ENCODE peak calls at places on chromosomes 4 and X, in eight cellular contexts. T, S, R, F, D, K, Q and P are unnamed samples.

GRCh38 chrX:148609766-148610698 is 109.6 kb downstream of the AFF2 start:
- DNase-seq in T (peak), S (no peak), R (no peak), F (no peak), D (no peak), K (no peak), Q (peak), P (peak)

GRCh38 chrX:22366866-22367265 is 94.2 kb downstream of the CBLL2 start:
- DNase-seq in T (peak), S (no peak), R (no peak), F (no peak), D (no peak), K (no peak), Q (no peak), P (no peak)

GRCh38 chrX:129115104-129115503 is 408.2 kb downstream of the SMARCA1 start:
- DNase-seq in T (no peak), S (no peak), R (no peak), F (peak), D (peak), K (no peak), Q (peak), P (peak)

GRCh38 chr4:73676881-73677323 is 56.7 kb upstream of the RASSF6 start:
- DNase-seq in T (peak), S (no peak), R (no peak), F (peak), D (peak), K (no peak), Q (no peak), P (peak)

GRCh38 chr4:183915976-183916375 is 10.9 kb downstream of the STOX2 start:
- DNase-seq in T (no peak), S (no peak), R (no peak), F (no peak), D (no peak), K (no peak), Q (no peak), P (no peak)

GRCh38 chr4:83536649-83537352 is 893 bp downstream of the GPAT3 start:
- DNase-seq in T (peak), S (no peak), R (no peak), F (no peak), D (no peak), K (no peak), Q (no peak), P (no peak)

GRCh38 chr4:184306949-184307348 is 89.3 kb upstream of the ENPP6 start:
- DNase-seq in T (peak), S (no peak), R (no peak), F (no peak), D (peak), K (no peak), Q (no peak), P (peak)

GRCh38 chr4:36394352-36394903 is 113.0 kb downstream of the DTHD1 start:
- DNase-seq in T (no peak), S (no peak), R (peak), F (no peak), D (no peak), K (no peak), Q (no peak), P (peak)

GRCh38 chr4:88240297-88240714 is 44.1 kb downstream of the PPM1K start:
- DNase-seq in T (no peak), S (no peak), R (no peak), F (peak), D (no peak), K (no peak), Q (peak), P (no peak)

GRCh38 chrX:2498781-2499302 is 1.9 kb downstream of the DHRSX start:
- DNase-seq in T (peak), S (peak), R (no peak), F (peak), D (peak), K (peak), Q (peak), P (peak)
- H3K4me3 ChIP-seq in T (peak), S (peak), R (no peak), F (peak), D (peak), K (peak), Q (peak), P (no peak)

DNA sequence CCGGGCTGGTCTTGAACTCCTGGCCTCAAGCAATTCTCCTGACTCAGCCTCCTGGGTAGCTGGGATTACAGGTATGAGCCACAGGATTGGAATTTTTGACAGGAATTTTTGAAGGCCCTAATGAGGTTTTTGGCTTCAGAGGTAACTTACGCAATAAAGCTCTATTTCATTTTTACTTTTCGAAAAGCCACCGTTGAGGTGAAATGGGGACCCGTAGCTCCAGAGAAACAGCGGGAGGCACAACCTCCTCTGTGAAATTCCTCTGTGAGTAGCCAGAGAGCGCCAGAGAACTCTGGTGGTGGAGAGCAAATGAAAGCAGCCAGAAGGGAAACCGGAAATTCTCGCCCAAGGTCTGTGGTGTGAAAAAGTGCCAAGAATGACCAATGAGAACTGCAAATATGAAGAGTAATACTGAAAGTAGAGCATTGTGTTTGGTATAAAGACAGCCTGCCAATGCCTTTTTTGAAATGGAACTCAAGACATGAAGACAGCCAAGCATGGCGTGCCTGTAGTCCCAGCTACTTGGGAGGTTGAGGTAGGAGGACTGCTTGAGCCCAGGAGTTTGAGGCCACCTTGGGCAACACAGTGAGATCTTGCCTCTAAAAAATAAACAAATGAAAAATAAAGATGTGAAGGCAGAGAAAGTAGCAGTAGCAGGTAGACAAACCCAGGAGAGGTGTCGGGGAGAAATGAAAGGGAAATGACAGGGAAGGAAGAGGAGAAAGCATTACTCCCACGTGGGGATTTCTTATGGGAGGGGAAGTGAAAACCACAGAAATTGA is 33.0 kb upstream of the TMEM131L start:
- DNase-seq in T (peak), S (no peak), R (peak), F (peak), D (peak), K (peak), Q (peak), P (peak)
- TF ChIP-seq CTCF in T (peak), S (peak), R (peak), F (peak), D (peak), K (no peak), Q (peak), P (peak)

GRCh38 chr4:137533855-137534254 is 1.6 kb upstream of the PCDH18 start:
- DNase-seq in T (no peak), S (no peak), R (no peak), F (no peak), D (no peak), K (no peak), Q (no peak), P (no peak)
- H3K4me3 ChIP-seq in T (peak), S (peak), R (no peak), F (peak), D (no peak), K (no peak), Q (no peak), P (no peak)

DNA sequence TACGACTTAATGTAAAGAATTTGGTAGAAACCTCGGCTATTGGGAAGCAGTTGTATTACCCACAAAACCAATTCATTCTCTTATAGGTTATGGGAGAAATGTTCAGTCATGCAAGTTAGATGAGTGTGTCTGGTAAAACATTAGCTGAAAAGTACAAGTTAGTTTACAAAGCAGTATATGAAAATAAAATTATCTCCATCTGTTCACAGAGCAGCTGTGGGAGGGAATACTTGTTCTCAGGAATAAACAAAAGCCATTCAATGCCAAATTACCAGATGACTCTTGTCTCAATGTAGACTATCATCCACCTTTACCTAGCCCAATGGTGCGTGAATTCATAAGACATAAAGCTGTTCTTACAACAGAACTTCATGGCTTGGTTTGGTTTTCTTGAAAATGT is 28.6 kb downstream of the STAP1 start:
- DNase-seq in T (no peak), S (no peak), R (no peak), F (no peak), D (no peak), K (no peak), Q (peak), P (no peak)
- TF ChIP-seq CTCF in T (no peak), S (no peak), R (no peak), F (no peak), D (no peak), K (no peak), Q (no peak), P (no peak)

DNA sequence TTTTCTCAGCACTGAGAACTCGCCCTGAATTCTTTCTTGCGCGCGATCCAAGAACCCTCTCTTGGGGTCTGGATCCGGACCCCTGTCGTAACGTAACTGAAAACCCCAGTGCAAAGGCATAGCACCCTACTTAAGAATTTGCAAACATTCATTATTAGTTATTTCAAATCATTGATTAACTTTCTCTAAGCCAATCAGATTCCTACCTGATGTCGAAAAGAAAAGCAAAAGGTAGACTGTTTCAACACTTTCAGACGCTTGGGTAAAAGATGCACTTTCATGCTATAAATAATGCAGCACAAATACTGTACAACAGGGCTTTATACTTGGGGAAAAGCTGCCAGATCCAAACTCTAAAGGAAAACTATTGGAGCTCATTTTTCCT is 817 bp upstream of the WDR19 start:
- DNase-seq in T (no peak), S (no peak), R (no peak), F (no peak), D (no peak), K (no peak), Q (no peak), P (no peak)
- H3K4me3 ChIP-seq in T (peak), S (peak), R (no peak), F (peak), D (no peak), K (peak), Q (no peak), P (peak)